ENCODE peak calls at places on chromosomes 16 and 17, in five cellular contexts. F, Q, R, U and S are unnamed samples.

GRCh38 chr16:31301708-31302400 is 42.1 kb downstream of the ITGAM start:
- DNase-seq in U (peak; percentile 17), F (peak; percentile 91), Q (peak; percentile 40), R (no peak), S (no peak)

GRCh38 chr16:78925071-78925714 is 675.3 kb downstream of the MAF start:
- DNase-seq in R (peak; percentile 23), F (peak; percentile 58), Q (no peak), U (no peak), S (no peak)

GRCh38 chr16:50928065-50928464 is 186.2 kb downstream of the CYLD start:
- DNase-seq in R (no peak), F (no peak), Q (no peak), U (no peak), S (no peak)

GRCh38 chr16:25299792-25300590 is 42.3 kb upstream of the ZKSCAN2 start:
- DNase-seq in Q (no peak), R (no peak), U (no peak), F (no peak), S (no peak)

GRCh38 chr17:17924857-17925250 is 47.3 kb downstream of the TOM1L2 start:
- DNase-seq in F (peak; percentile 75), Q (no peak), R (no peak), U (no peak), S (no peak)

GRCh38 chr16:27398894-27399853 is 2.8 kb upstream of the IL21R start:
- DNase-seq in R (no peak), Q (no peak), F (peak; percentile 85), U (no peak), S (no peak)

GRCh38 chr17:33511670-33512069 is 218.6 kb upstream of the ASIC2 start:
- DNase-seq in R (no peak), F (peak; percentile 41), U (no peak), Q (no peak), S (no peak)

GRCh38 chr16:49277766-49278566 is 3.7 kb downstream of the CBLN1 start:
- DNase-seq in R (no peak), F (no peak), Q (no peak), U (no peak), S (no peak)

GRCh38 chr16:66247516-66248089 is 118.9 kb upstream of the CDH5 start:
- DNase-seq in Q (peak; percentile 89), R (no peak), U (no peak), F (no peak), S (no peak)

GRCh38 chr16:23801387-23801786 is 34.4 kb upstream of the PRKCB start:
- DNase-seq in U (peak; percentile 14), Q (peak; percentile 77), R (peak; percentile 67), F (peak; percentile 77), S (peak; percentile 13)

DNA sequence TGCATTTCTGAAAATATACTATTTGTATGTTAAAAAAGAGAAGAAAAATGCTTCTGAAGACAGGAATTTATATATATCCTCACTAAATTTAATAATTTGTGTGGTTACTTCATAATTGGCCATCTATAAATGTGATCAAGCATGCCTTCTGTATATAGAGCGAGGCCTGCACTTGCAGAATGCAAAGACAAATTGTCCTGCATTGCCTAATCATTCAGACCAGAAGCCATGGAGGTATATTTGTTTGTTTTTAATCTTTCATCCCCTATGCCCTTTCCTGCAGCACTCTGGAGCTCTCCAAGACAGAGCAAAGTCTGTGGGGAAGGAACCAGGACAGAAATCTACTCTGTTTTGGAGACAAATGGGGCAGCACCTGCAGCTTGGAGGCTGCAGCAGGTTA is 23.8 kb upstream of the DDX52 start:
- DNase-seq in Q (no peak), R (no peak), U (no peak), F (no peak), S (no peak)
- H3K4me3 ChIP-seq in Q (no peak overlapping the region), R (no peak overlapping the region), U (no peak overlapping the region), F (no peak overlapping the region), S (no peak overlapping the region)

GRCh38 chr16:35908942-35909341 is 2449.5 kb downstream of the TP53TG3F start:
- DNase-seq in R (no peak), U (no peak), F (peak; percentile 64), Q (no peak), S (no peak)
- TF ChIP-seq CTCF in R (no peak), U (peak; percentile 4), F (peak; percentile 90), Q (no peak), S (no peak)

DNA sequence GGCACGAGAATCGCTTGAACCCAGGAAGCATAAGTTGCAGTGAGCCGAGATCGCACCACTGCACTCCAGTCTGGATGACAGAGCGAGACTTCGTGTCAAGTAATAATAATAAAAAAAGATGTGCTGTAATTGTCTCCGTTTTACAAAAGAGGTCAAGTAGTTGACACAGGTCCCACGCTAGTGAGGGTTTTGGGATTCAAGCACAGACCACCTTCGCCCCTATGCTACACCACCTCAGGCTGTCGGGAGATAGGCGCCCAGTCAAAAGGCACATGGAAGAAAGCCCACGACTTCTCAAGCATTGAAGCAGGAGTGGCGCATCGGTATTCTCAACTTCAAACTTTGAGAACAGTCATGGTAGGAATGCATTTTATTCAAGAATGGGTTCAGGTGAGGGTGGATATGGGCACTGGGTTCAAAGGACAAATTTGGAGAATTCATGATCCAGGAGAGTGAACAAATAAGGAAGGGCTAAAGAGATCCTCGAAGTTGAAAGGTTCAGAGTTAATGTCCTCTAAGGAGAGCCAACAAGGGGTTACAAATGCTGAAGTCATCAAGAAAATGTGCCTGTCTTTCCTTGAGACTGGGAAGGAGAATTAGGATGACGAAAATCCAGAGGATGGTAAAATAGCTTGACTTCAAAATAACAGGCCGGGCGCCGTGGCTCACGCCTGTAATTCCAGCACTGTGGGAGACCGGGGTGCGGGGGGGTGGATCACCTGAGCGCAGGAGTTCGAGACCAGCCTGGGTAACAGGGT is 1.4 kb upstream of the AMZ2 start:
- DNase-seq in F (no peak), Q (no peak), U (no peak), R (no peak), S (no peak)
- H3K4me3 ChIP-seq in F (no peak overlapping the region), Q (no peak overlapping the region), U (no peak overlapping the region), R (no peak overlapping the region), S (no peak overlapping the region)

GRCh38 chr16:57148481-57148880 is 37.4 kb downstream of the PSME3IP1 start:
- DNase-seq in R (no peak), Q (no peak), F (no peak), U (no peak), S (no peak)
- TF ChIP-seq CTCF in R (no peak), Q (no peak), F (no peak), U (no peak), S (no peak)

GRCh38 chr17:3003401-3004149 is 59.8 kb downstream of the OR1D5 start:
- DNase-seq in Q (no peak), F (peak; percentile 45), R (peak; percentile 43), U (no peak), S (no peak)

GRCh38 chr17:3004150-3004801 is 59.1 kb downstream of the OR1D5 start:
- DNase-seq in Q (peak; percentile 99), R (peak; percentile 99), F (no peak), U (peak; percentile 71), S (peak; percentile 85)

GRCh38 chr17:3005696-3006095 is 57.7 kb downstream of the OR1D5 start:
- DNase-seq in F (no peak), Q (no peak), U (no peak), R (no peak), S (no peak)

GRCh38 chr17:3006801-3007200 is 56.6 kb downstream of the OR1D5 start:
- DNase-seq in Q (no peak), R (no peak), U (no peak), F (no peak), S (no peak)

GRCh38 chr17:3004925-3005324 is 58.5 kb downstream of the OR1D5 start:
- DNase-seq in R (no peak), F (no peak), U (no peak), Q (no peak), S (no peak)
- H3K4me3 ChIP-seq in R (no peak overlapping the region), F (no peak overlapping the region), U (no peak overlapping the region), Q (no peak overlapping the region), S (no peak overlapping the region)

DNA sequence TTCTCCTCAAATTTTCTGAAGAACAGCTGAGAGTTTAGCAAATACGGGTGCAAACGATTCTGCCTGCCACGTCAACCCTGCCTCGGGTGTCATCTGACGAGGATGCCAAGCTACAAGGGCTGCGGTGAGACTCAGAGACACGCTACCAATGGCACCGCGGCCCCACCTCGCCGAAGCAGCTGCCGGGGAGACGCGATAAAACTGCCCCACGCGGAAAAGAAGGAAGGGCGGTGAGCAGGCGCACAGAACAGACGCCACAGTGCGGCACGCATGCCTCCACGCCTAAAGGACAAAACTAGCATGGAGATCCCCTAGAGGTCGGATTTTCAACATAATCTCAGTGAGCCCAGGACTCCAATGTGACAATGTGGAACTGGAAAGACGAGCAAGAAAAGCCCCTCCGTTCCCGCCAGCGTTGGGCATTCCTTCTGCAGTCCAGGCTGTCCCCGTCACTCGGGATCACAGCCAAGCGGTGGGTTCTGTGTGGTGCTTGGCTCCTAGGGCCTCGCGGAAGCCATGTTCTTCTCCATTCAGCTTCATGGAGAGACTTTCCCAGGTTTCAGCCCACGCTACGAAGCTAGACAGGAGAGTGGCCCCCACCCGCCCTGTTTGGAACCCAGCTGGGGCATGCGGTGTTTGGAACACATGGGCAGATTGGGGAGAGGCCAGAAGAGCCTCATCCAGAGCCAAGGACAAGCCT is 5.9 kb downstream of the LMF1 start:
- DNase-seq in Q (no peak), R (no peak), U (peak; percentile 56), F (no peak), S (no peak)
- TF ChIP-seq CTCF in Q (no peak), R (no peak), U (peak; percentile 8), F (no peak), S (no peak)

GRCh38 chr17:3893003-3893719 is at the start of gene CAMKK1:
- DNase-seq in F (peak; percentile 86), U (no peak), Q (peak; percentile 84), R (peak; percentile 91), S (no peak)

GRCh38 chr17:3894188-3894587 is 1.3 kb upstream of the CAMKK1 start:
- DNase-seq in U (no peak), Q (no peak), F (no peak), R (no peak), S (no peak)

GRCh38 chr17:3892095-3892998 is 506 bp downstream of the CAMKK1 start:
- DNase-seq in F (peak; percentile 73), Q (peak; percentile 78), R (peak; percentile 71), U (no peak), S (no peak)

GRCh38 chr17:3894927-3895343 is 2.1 kb upstream of the CAMKK1 start:
- DNase-seq in R (no peak), U (no peak), F (peak; percentile 41), Q (peak; percentile 81), S (no peak)

GRCh38 chr17:3893720-3894116 is 865 bp upstream of the CAMKK1 start:
- DNase-seq in Q (no peak), F (no peak), U (no peak), R (no peak), S (no peak)
- H3K4me3 ChIP-seq in Q (peak overlapping the region; percentile 41), F (no peak overlapping the region), U (no peak overlapping the region), R (peak overlapping the region; percentile 72), S (no peak overlapping the region)

DNA sequence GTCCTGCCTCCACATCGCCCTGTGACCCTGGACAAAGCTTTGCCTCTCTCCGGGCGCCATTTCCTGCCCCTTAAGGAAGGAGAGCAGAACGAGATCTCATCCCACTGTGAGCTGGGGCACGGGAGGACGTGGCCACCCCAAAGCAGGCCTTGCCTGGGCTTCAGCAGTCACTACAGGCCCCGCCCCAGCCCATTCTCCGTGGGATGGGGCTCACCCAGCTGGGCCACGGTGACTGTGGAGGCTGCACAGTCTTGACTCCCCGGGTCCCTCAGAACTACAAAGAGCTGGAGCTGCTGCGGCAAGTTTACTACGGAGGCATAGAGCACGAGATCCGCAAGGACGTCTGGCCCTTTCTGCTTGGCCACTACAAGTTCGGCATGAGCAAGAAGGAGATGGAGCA is 28.2 kb downstream of the MNT start:
- DNase-seq in R (no peak), F (no peak), Q (no peak), U (no peak), S (no peak)
- TF ChIP-seq CTCF in R (no peak), F (no peak), Q (no peak), U (no peak), S (no peak)